ENCODE peak calls at places on chromosome 7, in six cellular contexts. One of them, this sample, is unnamed.

GRCh38 chr7:27106181-27106905 is 3.9 kb upstream of the HOXA2 start:
- DNase-seq in endothelial cell: no peak
- DNase-seq in neural crest cell: no peak
- DNase-seq in IMR-90: peak; percentile 58
- DNase-seq in GM10248: no peak
- DNase-seq in OCI-LY7: no peak
- DNase-seq in this sample: no peak

GRCh38 chr7:63025815-63026214 is 972.8 kb upstream of the ZNF722 start:
- DNase-seq in GM10248: peak; percentile 1
- DNase-seq in IMR-90: no peak
- DNase-seq in OCI-LY7: no peak
- DNase-seq in neural crest cell: no peak
- DNase-seq in endothelial cell: no peak
- DNase-seq in this sample: no peak

GRCh38 chr7:100691676-100692577 is 2.1 kb downstream of the GIGYF1 start:
- DNase-seq in GM10248: peak; percentile 87
- DNase-seq in neural crest cell: peak; percentile 95
- DNase-seq in OCI-LY7: peak; percentile 84
- DNase-seq in IMR-90: peak; percentile 61
- DNase-seq in endothelial cell: peak; percentile 85
- DNase-seq in this sample: peak; percentile 67

GRCh38 chr7:55592492-55592891 is 20.2 kb upstream of the VOPP1 start:
- DNase-seq in GM10248: no peak
- DNase-seq in OCI-LY7: no peak
- DNase-seq in IMR-90: no peak
- DNase-seq in neural crest cell: no peak
- DNase-seq in endothelial cell: no peak
- DNase-seq in this sample: no peak

GRCh38 chr7:105098863-105099515 is 85.0 kb downstream of the KMT2E start:
- DNase-seq in endothelial cell: no peak
- DNase-seq in GM10248: peak; percentile 22
- DNase-seq in neural crest cell: no peak
- DNase-seq in IMR-90: peak; percentile 23
- DNase-seq in OCI-LY7: no peak
- DNase-seq in this sample: no peak

GRCh38 chr7:286278-286677 is 3.7 kb upstream of the FOXL3 start:
- DNase-seq in GM10248: no peak
- DNase-seq in IMR-90: no peak
- DNase-seq in OCI-LY7: no peak
- DNase-seq in endothelial cell: no peak
- DNase-seq in neural crest cell: no peak
- DNase-seq in this sample: no peak

GRCh38 chr7:86826948-86827347 is 183.2 kb downstream of the GRM3 start:
- DNase-seq in neural crest cell: no peak
- DNase-seq in GM10248: no peak
- DNase-seq in IMR-90: no peak
- DNase-seq in endothelial cell: no peak
- DNase-seq in OCI-LY7: no peak
- DNase-seq in this sample: no peak

GRCh38 chr7:129438839-129439640 is 4.8 kb downstream of the STRIP2 start:
- DNase-seq in endothelial cell: no peak
- DNase-seq in IMR-90: peak; percentile 70
- DNase-seq in neural crest cell: no peak
- DNase-seq in GM10248: no peak
- DNase-seq in OCI-LY7: no peak
- DNase-seq in this sample: no peak

GRCh38 chr7:16083931-16084330 is 337.4 kb downstream of the CRPPA start:
- DNase-seq in GM10248: no peak
- DNase-seq in neural crest cell: no peak
- DNase-seq in IMR-90: peak; percentile 9
- DNase-seq in endothelial cell: no peak
- DNase-seq in OCI-LY7: no peak
- DNase-seq in this sample: no peak

GRCh38 chr7:69433086-69433485 is 165.2 kb upstream of the AUTS2 start:
- DNase-seq in neural crest cell: no peak
- DNase-seq in IMR-90: no peak
- DNase-seq in endothelial cell: no peak
- DNase-seq in OCI-LY7: no peak
- DNase-seq in GM10248: no peak
- DNase-seq in this sample: no peak

GRCh38 chr7:92058899-92059298 is 75.4 kb downstream of the CYP51A1 start:
- DNase-seq in neural crest cell: no peak
- DNase-seq in IMR-90: no peak
- DNase-seq in OCI-LY7: no peak
- DNase-seq in GM10248: no peak
- DNase-seq in endothelial cell: no peak
- DNase-seq in this sample: no peak

GRCh38 chr7:2313450-2314208 is 612 bp downstream of the SNX8 start:
- DNase-seq in neural crest cell: no peak
- DNase-seq in GM10248: no peak
- DNase-seq in endothelial cell: no peak
- DNase-seq in IMR-90: no peak
- DNase-seq in OCI-LY7: peak; percentile 26
- DNase-seq in this sample: no peak

GRCh38 chr7:55539380-55539779 is 32.9 kb downstream of the VOPP1 start:
- DNase-seq in neural crest cell: no peak
- DNase-seq in OCI-LY7: no peak
- DNase-seq in endothelial cell: no peak
- DNase-seq in IMR-90: peak; percentile 61
- DNase-seq in GM10248: no peak
- DNase-seq in this sample: no peak

GRCh38 chr7:20598479-20599419 is 16.7 kb upstream of the ABCB5 start:
- DNase-seq in GM10248: peak; percentile 50
- DNase-seq in endothelial cell: no peak
- DNase-seq in OCI-LY7: peak; percentile 50
- DNase-seq in neural crest cell: no peak
- DNase-seq in IMR-90: peak; percentile 71
- DNase-seq in this sample: no peak

GRCh38 chr7:82593780-82594179 is 150.2 kb upstream of the CACNA2D1 start:
- DNase-seq in GM10248: no peak
- DNase-seq in neural crest cell: no peak
- DNase-seq in IMR-90: peak; percentile 21
- DNase-seq in OCI-LY7: no peak
- DNase-seq in endothelial cell: no peak
- DNase-seq in this sample: no peak

GRCh38 chr7:82677493-82677892 is 233.9 kb upstream of the CACNA2D1 start:
- DNase-seq in endothelial cell: no peak
- DNase-seq in OCI-LY7: peak; percentile 60
- DNase-seq in neural crest cell: no peak
- DNase-seq in GM10248: peak; percentile 15
- DNase-seq in IMR-90: peak; percentile 43
- DNase-seq in this sample: no peak

GRCh38 chr7:10128748-10129147 is 844.9 kb upstream of the PHF14 start:
- DNase-seq in GM10248: no peak
- DNase-seq in OCI-LY7: no peak
- DNase-seq in neural crest cell: peak; percentile 18
- DNase-seq in IMR-90: no peak
- DNase-seq in endothelial cell: peak; percentile 33
- DNase-seq in this sample: no peak

GRCh38 chr7:105097619-105098018 is 83.6 kb downstream of the KMT2E start:
- DNase-seq in neural crest cell: no peak
- DNase-seq in IMR-90: peak; percentile 96
- DNase-seq in OCI-LY7: no peak
- DNase-seq in GM10248: no peak
- DNase-seq in endothelial cell: no peak
- DNase-seq in this sample: no peak

GRCh38 chr7:73526892-73527821 is 5.1 kb upstream of the BAZ1B start:
- DNase-seq in neural crest cell: no peak
- DNase-seq in GM10248: no peak
- DNase-seq in IMR-90: no peak
- DNase-seq in OCI-LY7: peak; percentile 88
- DNase-seq in endothelial cell: peak; percentile 5
- DNase-seq in this sample: no peak

GRCh38 chr7:27071622-27072390 is 24.0 kb downstream of the HOXA1 start:
- DNase-seq in endothelial cell: no peak
- DNase-seq in GM10248: no peak
- DNase-seq in IMR-90: no peak
- DNase-seq in OCI-LY7: no peak
- DNase-seq in neural crest cell: no peak
- DNase-seq in this sample: no peak

GRCh38 chr7:15720849-15721471 is 34.5 kb upstream of the MEOX2 start:
- DNase-seq in GM10248: no peak
- DNase-seq in OCI-LY7: peak; percentile 22
- DNase-seq in IMR-90: peak; percentile 53
- DNase-seq in endothelial cell: peak; percentile 17
- DNase-seq in neural crest cell: peak; percentile 17
- DNase-seq in this sample: no peak

GRCh38 chr7:44059219-44060090 is 5.9 kb downstream of the PGAM2 start:
- DNase-seq in IMR-90: no peak
- DNase-seq in GM10248: peak; percentile 79
- DNase-seq in neural crest cell: no peak
- DNase-seq in OCI-LY7: no peak
- DNase-seq in endothelial cell: no peak
- DNase-seq in this sample: peak; percentile 57

GRCh38 chr7:149150981-149151380 is 3.7 kb downstream of the ZNF398 start:
- DNase-seq in OCI-LY7: no peak
- DNase-seq in GM10248: no peak
- DNase-seq in endothelial cell: no peak
- DNase-seq in IMR-90: no peak
- DNase-seq in neural crest cell: no peak
- DNase-seq in this sample: no peak

GRCh38 chr7:102125127-102125561 is 161.5 kb upstream of the SH2B2 start:
- DNase-seq in endothelial cell: no peak
- DNase-seq in OCI-LY7: no peak
- DNase-seq in GM10248: peak; percentile 69
- DNase-seq in IMR-90: peak; percentile 93
- DNase-seq in neural crest cell: no peak
- DNase-seq in this sample: peak; percentile 28
- TF ChIP-seq CTCF in endothelial cell: no peak
- TF ChIP-seq CTCF in OCI-LY7: no peak
- TF ChIP-seq CTCF in GM10248: peak; percentile 24
- TF ChIP-seq CTCF in IMR-90: peak; percentile 49
- TF ChIP-seq CTCF in neural crest cell: no peak
- TF ChIP-seq CTCF in this sample: no peak

DNA sequence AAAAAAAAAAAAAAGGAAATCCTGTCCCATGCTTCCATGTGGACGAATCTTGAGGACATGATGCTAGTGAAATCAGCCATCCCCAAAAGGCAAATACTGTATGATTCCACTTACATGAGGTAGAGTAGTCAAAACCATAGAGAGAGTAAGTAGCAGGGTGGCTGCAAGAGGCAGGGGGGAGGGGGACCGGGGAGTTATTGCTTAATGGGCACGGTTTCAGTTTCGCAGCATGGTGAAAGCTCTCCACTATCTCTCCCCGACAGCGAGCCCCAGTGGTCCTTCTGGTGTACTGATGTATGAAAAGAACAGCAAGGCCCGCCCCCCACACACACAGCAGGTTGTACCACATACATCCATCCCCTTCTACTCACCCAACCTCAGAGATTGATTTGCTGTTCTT is 32.8 kb downstream of the NOD1 start:
- DNase-seq in neural crest cell: no peak
- DNase-seq in endothelial cell: no peak
- DNase-seq in GM10248: peak; percentile 85
- DNase-seq in IMR-90: peak; percentile 66
- DNase-seq in OCI-LY7: peak; percentile 93
- DNase-seq in this sample: peak; percentile 66
- TF ChIP-seq CTCF in neural crest cell: no peak
- TF ChIP-seq CTCF in endothelial cell: no peak
- TF ChIP-seq CTCF in GM10248: peak; percentile 37
- TF ChIP-seq CTCF in IMR-90: peak; percentile 51
- TF ChIP-seq CTCF in OCI-LY7: peak; percentile 78
- TF ChIP-seq CTCF in this sample: no peak

GRCh38 chr7:158704524-158705233 is at the start of gene NCAPG2:
- DNase-seq in IMR-90: peak; percentile 98
- DNase-seq in GM10248: peak; percentile 99
- DNase-seq in neural crest cell: peak; percentile 96
- DNase-seq in OCI-LY7: peak; percentile 97
- DNase-seq in endothelial cell: peak; percentile 98
- DNase-seq in this sample: peak; percentile 97
- TF ChIP-seq CTCF in IMR-90: peak; percentile 8
- TF ChIP-seq CTCF in GM10248: peak; percentile 3
- TF ChIP-seq CTCF in neural crest cell: peak; percentile 30
- TF ChIP-seq CTCF in OCI-LY7: no peak
- TF ChIP-seq CTCF in endothelial cell: no peak
- TF ChIP-seq CTCF in this sample: no peak

DNA sequence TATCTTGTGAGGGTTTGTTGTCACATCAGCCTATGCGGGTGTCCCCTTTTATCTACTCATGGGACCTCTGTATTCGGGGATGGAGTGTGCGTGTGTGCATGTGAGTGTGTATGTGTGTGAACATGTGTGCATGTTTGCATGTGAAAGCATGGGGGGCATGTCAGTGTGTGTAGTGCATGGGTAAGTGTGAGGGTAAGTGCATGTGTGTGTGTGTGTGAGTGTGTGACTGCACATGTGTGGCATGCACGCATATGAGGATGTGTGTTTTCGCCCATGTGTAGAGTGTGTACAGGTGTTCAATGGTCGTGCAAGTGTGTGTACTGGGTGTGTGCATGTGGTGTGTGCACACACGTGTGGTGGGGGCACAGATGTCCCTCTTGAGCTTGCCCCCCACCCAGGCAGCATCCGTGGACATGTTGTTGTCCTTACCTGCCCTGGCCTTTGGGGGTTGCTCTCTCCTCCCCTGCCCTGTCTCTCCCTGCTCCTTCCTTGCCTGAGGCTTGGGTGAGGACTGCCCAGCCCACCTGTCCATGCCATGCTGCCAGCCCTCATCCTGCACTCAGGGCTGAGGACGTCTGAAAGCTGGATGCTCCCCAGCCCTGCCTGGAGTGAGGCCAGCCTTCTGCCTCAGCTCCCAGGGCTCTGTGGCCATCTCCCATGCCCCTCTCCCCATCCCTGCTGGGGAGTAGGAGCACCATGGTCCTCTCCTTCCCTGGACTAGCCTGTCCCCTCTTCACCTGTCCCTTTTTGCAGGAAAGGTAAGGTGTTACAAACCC is 68.2 kb downstream of the RAMP3 start:
- DNase-seq in IMR-90: no peak
- DNase-seq in OCI-LY7: no peak
- DNase-seq in GM10248: no peak
- DNase-seq in endothelial cell: no peak
- DNase-seq in neural crest cell: no peak
- DNase-seq in this sample: no peak
- TF ChIP-seq CTCF in IMR-90: no peak
- TF ChIP-seq CTCF in OCI-LY7: no peak
- TF ChIP-seq CTCF in GM10248: no peak
- TF ChIP-seq CTCF in endothelial cell: no peak
- TF ChIP-seq CTCF in neural crest cell: no peak
- TF ChIP-seq CTCF in this sample: no peak

This sample was measured in activated B cell treated with CpG ODN at 0.5 μM for 24 hours.